ENCODE peak calls at places on chromosome 6, in seven cellular contexts. One of them, this sample, is unnamed.

GRCh38 chr6:20366082-20366834 is 35.4 kb upstream of the E2F3 start:
- DNase-seq in cardiac fibroblast: no peak
- DNase-seq in NCI-H345: no peak
- DNase-seq in left cardiac atrium: no peak
- DNase-seq in HT1080: no peak
- DNase-seq in T-helper 17 cell: peak; percentile 11
- DNase-seq in Calu3: no peak
- DNase-seq in this sample: no peak

GRCh38 chr6:114707081-114707480 is 364.3 kb upstream of the HS3ST5 start:
- DNase-seq in left cardiac atrium: no peak
- DNase-seq in HT1080: no peak
- DNase-seq in cardiac fibroblast: no peak
- DNase-seq in NCI-H345: no peak
- DNase-seq in Calu3: no peak
- DNase-seq in T-helper 17 cell: no peak
- DNase-seq in this sample: no peak

GRCh38 chr6:160391419-160392116 is 43.4 kb downstream of the SLC22A3 start:
- DNase-seq in T-helper 17 cell: no peak
- DNase-seq in HT1080: peak; percentile 40
- DNase-seq in cardiac fibroblast: peak; percentile 87
- DNase-seq in Calu3: peak; percentile 66
- DNase-seq in NCI-H345: no peak
- DNase-seq in left cardiac atrium: no peak
- DNase-seq in this sample: no peak

GRCh38 chr6:89527634-89528033 is 94.7 kb downstream of the ANKRD6 start:
- DNase-seq in left cardiac atrium: no peak
- DNase-seq in Calu3: no peak
- DNase-seq in HT1080: peak; percentile 30
- DNase-seq in cardiac fibroblast: no peak
- DNase-seq in NCI-H345: no peak
- DNase-seq in T-helper 17 cell: no peak
- DNase-seq in this sample: no peak

GRCh38 chr6:137816133-137816579 is 50.9 kb upstream of the TNFAIP3 start:
- DNase-seq in NCI-H345: no peak
- DNase-seq in HT1080: no peak
- DNase-seq in left cardiac atrium: no peak
- DNase-seq in cardiac fibroblast: no peak
- DNase-seq in T-helper 17 cell: no peak
- DNase-seq in Calu3: no peak
- DNase-seq in this sample: no peak

GRCh38 chr6:131643262-131643631 is 6.1 kb downstream of the ENPP3 start:
- DNase-seq in HT1080: peak; percentile 14
- DNase-seq in NCI-H345: peak; percentile 76
- DNase-seq in T-helper 17 cell: no peak
- DNase-seq in cardiac fibroblast: no peak
- DNase-seq in Calu3: peak; percentile 23
- DNase-seq in left cardiac atrium: no peak
- DNase-seq in this sample: peak; percentile 89

GRCh38 chr6:54053893-54054391 is 57.3 kb upstream of the MLIP start:
- DNase-seq in cardiac fibroblast: peak; percentile 97
- DNase-seq in NCI-H345: no peak
- DNase-seq in Calu3: peak; percentile 39
- DNase-seq in left cardiac atrium: peak; percentile 37
- DNase-seq in T-helper 17 cell: no peak
- DNase-seq in HT1080: peak; percentile 89
- DNase-seq in this sample: peak; percentile 67

GRCh38 chr6:91366781-91367180 is 779.9 kb upstream of the MAP3K7 start:
- DNase-seq in cardiac fibroblast: no peak
- DNase-seq in HT1080: no peak
- DNase-seq in NCI-H345: no peak
- DNase-seq in left cardiac atrium: no peak
- DNase-seq in Calu3: no peak
- DNase-seq in T-helper 17 cell: no peak
- DNase-seq in this sample: no peak

GRCh38 chr6:147297663-147298313 is 93.6 kb downstream of the STXBP5 start:
- DNase-seq in T-helper 17 cell: no peak
- DNase-seq in Calu3: no peak
- DNase-seq in cardiac fibroblast: no peak
- DNase-seq in HT1080: no peak
- DNase-seq in NCI-H345: no peak
- DNase-seq in left cardiac atrium: no peak
- DNase-seq in this sample: no peak

GRCh38 chr6:107460074-107460631 is 789 bp upstream of the PDSS2 start:
- DNase-seq in cardiac fibroblast: no peak
- DNase-seq in NCI-H345: no peak
- DNase-seq in HT1080: no peak
- DNase-seq in Calu3: no peak
- DNase-seq in left cardiac atrium: no peak
- DNase-seq in T-helper 17 cell: no peak
- DNase-seq in this sample: no peak

GRCh38 chr6:84252140-84252539 is 24.7 kb upstream of the CEP162 start:
- DNase-seq in NCI-H345: no peak
- DNase-seq in T-helper 17 cell: no peak
- DNase-seq in cardiac fibroblast: peak; percentile 61
- DNase-seq in left cardiac atrium: no peak
- DNase-seq in Calu3: no peak
- DNase-seq in HT1080: no peak
- DNase-seq in this sample: no peak

GRCh38 chr6:3438190-3439167 is 18.4 kb downstream of the SLC22A23 start:
- DNase-seq in NCI-H345: peak; percentile 28
- DNase-seq in left cardiac atrium: no peak
- DNase-seq in cardiac fibroblast: peak; percentile 86
- DNase-seq in HT1080: peak; percentile 17
- DNase-seq in Calu3: no peak
- DNase-seq in T-helper 17 cell: no peak
- DNase-seq in this sample: no peak

GRCh38 chr6:85675030-85675819 is 32.5 kb upstream of the SYNCRIP start:
- DNase-seq in HT1080: peak; percentile 81
- DNase-seq in left cardiac atrium: no peak
- DNase-seq in Calu3: peak; percentile 28
- DNase-seq in T-helper 17 cell: no peak
- DNase-seq in NCI-H345: no peak
- DNase-seq in cardiac fibroblast: peak; percentile 49
- DNase-seq in this sample: no peak

GRCh38 chr6:44700422-44700821 is 312.9 kb downstream of the CDC5L start:
- DNase-seq in left cardiac atrium: no peak
- DNase-seq in NCI-H345: no peak
- DNase-seq in Calu3: no peak
- DNase-seq in T-helper 17 cell: no peak
- DNase-seq in HT1080: no peak
- DNase-seq in cardiac fibroblast: no peak
- DNase-seq in this sample: no peak

GRCh38 chr6:64520050-64520449 is 884.4 kb downstream of the PHF3 start:
- DNase-seq in left cardiac atrium: no peak
- DNase-seq in NCI-H345: no peak
- DNase-seq in cardiac fibroblast: peak; percentile 91
- DNase-seq in T-helper 17 cell: no peak
- DNase-seq in HT1080: peak; percentile 93
- DNase-seq in Calu3: no peak
- DNase-seq in this sample: no peak

GRCh38 chr6:99216959-99217358 is 132.5 kb downstream of the FAXC start:
- DNase-seq in HT1080: peak; percentile 6
- DNase-seq in cardiac fibroblast: no peak
- DNase-seq in NCI-H345: no peak
- DNase-seq in left cardiac atrium: no peak
- DNase-seq in Calu3: no peak
- DNase-seq in T-helper 17 cell: no peak
- DNase-seq in this sample: no peak

GRCh38 chr6:5930143-5930770 is 76.5 kb downstream of the NRN1 start:
- DNase-seq in Calu3: no peak
- DNase-seq in T-helper 17 cell: no peak
- DNase-seq in left cardiac atrium: no peak
- DNase-seq in NCI-H345: no peak
- DNase-seq in HT1080: no peak
- DNase-seq in cardiac fibroblast: no peak
- DNase-seq in this sample: no peak

GRCh38 chr6:43723737-43724295 is 36.2 kb upstream of the MRPS18A start:
- DNase-seq in cardiac fibroblast: peak; percentile 76
- DNase-seq in HT1080: peak; percentile 78
- DNase-seq in T-helper 17 cell: peak; percentile 35
- DNase-seq in left cardiac atrium: peak; percentile 62
- DNase-seq in Calu3: peak; percentile 95
- DNase-seq in NCI-H345: peak; percentile 15
- DNase-seq in this sample: peak; percentile 71

GRCh38 chr6:63272397-63272796 is 47.4 kb downstream of the LGSN start:
- DNase-seq in HT1080: no peak
- DNase-seq in Calu3: peak; percentile 6
- DNase-seq in left cardiac atrium: no peak
- DNase-seq in NCI-H345: peak; percentile 27
- DNase-seq in T-helper 17 cell: no peak
- DNase-seq in cardiac fibroblast: peak; percentile 32
- DNase-seq in this sample: no peak

GRCh38 chr6:45491048-45491447 is 113.3 kb upstream of the SUPT3H start:
- DNase-seq in NCI-H345: no peak
- DNase-seq in T-helper 17 cell: no peak
- DNase-seq in Calu3: no peak
- DNase-seq in left cardiac atrium: no peak
- DNase-seq in cardiac fibroblast: no peak
- DNase-seq in HT1080: no peak
- DNase-seq in this sample: no peak

GRCh38 chr6:133512410-133513016 is 271.4 kb downstream of the EYA4 start:
- DNase-seq in Calu3: peak; percentile 62
- DNase-seq in cardiac fibroblast: peak; percentile 73
- DNase-seq in left cardiac atrium: peak; percentile 37
- DNase-seq in T-helper 17 cell: no peak
- DNase-seq in HT1080: peak; percentile 51
- DNase-seq in NCI-H345: no peak
- DNase-seq in this sample: peak; percentile 71